ENCODE peak calls at places on chromosomes 13 and 19, in four cellular contexts. N is heart left ventricle, T is right lobe of liver, P is gastrocnemius medialis. W is an unnamed sample.
A peak's percentile ranks its signal among the peaks of the same experiment; 100 is the strongest.

GRCh38 chr13:50326746-50327145 is 311.5 kb downstream of the KCNRG start:
- ATAC-seq in P (no peak), N (no peak), T (no peak), W (no peak)

GRCh38 chr19:15287496-15287895 is 44.8 kb downstream of the BRD4 start:
- ATAC-seq in T (no peak), P (no peak), N (no peak), W (no peak)

GRCh38 chr19:54439174-54439851 is 9.7 kb upstream of the LENG8 start:
- ATAC-seq in T (peak; percentile 33), P (no peak), N (peak; percentile 55), W (no peak)

GRCh38 chr13:30832845-30833332 is 73.2 kb upstream of the MEDAG start:
- ATAC-seq in N (peak; percentile 28), T (peak; percentile 33), P (no peak), W (no peak)

GRCh38 chr13:99542788-99543406 is 41.6 kb downstream of the TM9SF2 start:
- ATAC-seq in T (peak; percentile 64), P (no peak), N (peak; percentile 65), W (no peak)

GRCh38 chr13:110430391-110431338 is 123.6 kb downstream of the COL4A2 start:
- ATAC-seq in P (no peak), T (no peak), N (no peak), W (no peak)

GRCh38 chr19:18013621-18014111 is 5.7 kb downstream of the ARRDC2 start:
- ATAC-seq in P (peak; percentile 4), N (peak; percentile 49), T (peak; percentile 78), W (no peak)

GRCh38 chr13:23751195-23751594 is 138.0 kb downstream of the MIPEP start:
- ATAC-seq in P (no peak), N (no peak), T (no peak), W (no peak)

GRCh38 chr19:1967087-1967608 is 26.2 kb downstream of the CSNK1G2 start:
- ATAC-seq in P (no peak), T (no peak), N (no peak), W (no peak)

GRCh38 chr19:50652722-50653121 is 3.5 kb downstream of the C19orf81 start:
- ATAC-seq in N (no peak), T (no peak), P (no peak), W (no peak)

GRCh38 chr13:107678075-107678689 is 537.2 kb downstream of the LIG4 start:
- ATAC-seq in N (no peak), P (no peak), T (no peak), W (no peak)

GRCh38 chr19:10921909-10922637 is 6.4 kb downstream of the YIPF2 start:
- ATAC-seq in P (no peak), T (no peak), N (no peak), W (no peak)

GRCh38 chr13:112042496-112042895 is 24.5 kb upstream of the SOX1 start:
- ATAC-seq in T (no peak), N (no peak), P (no peak), W (no peak)

GRCh38 chr19:5143471-5144411 is 174.8 kb downstream of the KDM4B start:
- ATAC-seq in T (no peak), N (peak; percentile 34), P (no peak), W (no peak)

GRCh38 chr19:51986309-51987291 is at the start of gene ZNF350:
- ATAC-seq in P (peak; percentile 100), N (peak; percentile 100), T (peak; percentile 99), W (peak; percentile 98)
- TF ChIP-seq POLR2A in P (peak; percentile 21), N (no peak), T (peak; percentile 26), W (no peak)

DNA sequence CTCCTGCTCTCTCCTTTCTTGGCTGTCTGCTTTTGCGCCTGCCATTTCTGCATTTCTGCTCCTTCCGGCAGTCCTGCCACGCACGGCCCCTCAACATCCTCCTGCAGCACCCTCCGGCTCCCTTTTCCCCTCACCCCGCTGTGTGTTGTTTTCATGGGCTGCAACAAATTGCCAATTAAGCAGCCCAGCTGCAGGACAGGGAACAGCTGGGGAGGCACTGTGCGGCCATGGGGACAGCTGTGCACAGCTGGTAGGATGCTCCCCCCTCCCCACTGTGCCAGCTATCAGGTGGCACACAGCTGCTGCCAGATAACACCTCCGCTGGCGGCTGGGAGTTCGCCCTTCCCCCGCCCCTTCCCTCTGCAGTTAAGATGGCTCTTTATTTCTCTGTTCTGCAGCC is 25.4 kb downstream of the LYL1 start:
- ATAC-seq in N (no peak), P (no peak), T (no peak), W (no peak)
- H3K4me1 ChIP-seq in N (peaks cover 5% of the 10 kb centered on the region), P (peaks cover 54% of the 10 kb centered on the region), T (no peaks in the 10 kb centered on the region), W (peaks cover 92% of the 10 kb centered on the region)

DNA sequence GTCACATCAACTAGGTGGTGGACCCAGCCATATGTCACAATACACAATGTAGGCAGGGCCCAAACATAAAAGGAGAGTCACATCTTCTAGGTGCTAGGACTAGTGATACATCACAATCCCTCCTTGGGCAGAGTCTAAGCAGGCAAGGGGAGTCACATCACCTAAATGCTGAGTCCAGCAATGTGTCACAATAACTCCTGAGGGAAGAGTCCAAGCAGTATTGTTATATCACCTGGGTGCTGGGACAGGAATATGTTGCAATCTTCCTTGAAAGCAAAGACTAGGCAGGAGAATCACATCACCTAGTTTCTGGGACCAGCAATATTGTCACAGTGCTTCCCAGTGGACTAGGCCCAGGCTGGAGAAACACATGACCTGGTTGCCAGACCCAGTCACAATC is 29.4 kb upstream of the ZNF729 start:
- ATAC-seq in P (no peak), N (no peak), T (no peak), W (no peak)
- H3K9me3 ChIP-seq in P (no peaks in the 10 kb centered on the region), N (peaks cover 3% of the 10 kb centered on the region), T (no peaks in the 10 kb centered on the region), W (no peaks in the 10 kb centered on the region)

DNA sequence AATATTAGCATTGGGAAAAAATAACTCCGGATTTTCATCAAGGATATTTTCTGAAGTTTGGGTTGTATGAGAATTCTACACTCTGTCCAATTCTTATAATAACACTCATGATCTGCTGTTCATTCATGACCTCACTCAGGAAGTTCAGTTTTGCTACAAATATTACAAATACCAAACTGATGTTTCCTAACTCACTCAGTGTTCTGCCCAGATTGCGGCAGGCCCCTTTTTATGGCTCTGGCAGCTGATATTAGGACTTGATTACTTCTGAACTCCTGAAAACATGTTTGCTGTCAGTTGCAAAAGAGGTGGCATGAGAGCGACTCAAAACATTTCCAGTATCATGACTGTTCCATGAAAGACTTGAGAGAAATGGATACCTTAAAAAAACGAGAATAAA is 188.0 kb downstream of the RGCC start:
- ATAC-seq in P (peak; percentile 81), N (peak; percentile 61), T (peak; percentile 91), W (peak; percentile 91)
- TF ChIP-seq POLR2A in P (no peak), N (no peak), T (peak; percentile 27), W (no peak)

GRCh38 chr19:13014101-13014920 is 19.0 kb downstream of the NFIX start:
- ATAC-seq in T (no peak), N (no peak), P (no peak), W (no peak)

GRCh38 chr19:13013649-13014048 is 18.4 kb downstream of the NFIX start:
- ATAC-seq in T (no peak), N (no peak), P (no peak), W (no peak)

GRCh38 chr19:13012390-13012689 is 17.1 kb downstream of the NFIX start:
- ATAC-seq in N (no peak), P (no peak), T (no peak), W (no peak)

GRCh38 chr19:13011653-13012389 is 16.5 kb downstream of the NFIX start:
- ATAC-seq in P (no peak), N (no peak), T (no peak), W (no peak)

GRCh38 chr19:13012690-13013608 is 17.7 kb downstream of the NFIX start:
- ATAC-seq in N (peak; percentile 43), P (peak; percentile 74), T (peak; percentile 73), W (peak; percentile 61)
- H3K4me1 ChIP-seq in N (peaks cover 4% of the 10 kb centered on the region), P (peaks cover 79% of the 10 kb centered on the region), T (no peaks in the 10 kb centered on the region), W (peaks cover 7% of the 10 kb centered on the region)

DNA sequence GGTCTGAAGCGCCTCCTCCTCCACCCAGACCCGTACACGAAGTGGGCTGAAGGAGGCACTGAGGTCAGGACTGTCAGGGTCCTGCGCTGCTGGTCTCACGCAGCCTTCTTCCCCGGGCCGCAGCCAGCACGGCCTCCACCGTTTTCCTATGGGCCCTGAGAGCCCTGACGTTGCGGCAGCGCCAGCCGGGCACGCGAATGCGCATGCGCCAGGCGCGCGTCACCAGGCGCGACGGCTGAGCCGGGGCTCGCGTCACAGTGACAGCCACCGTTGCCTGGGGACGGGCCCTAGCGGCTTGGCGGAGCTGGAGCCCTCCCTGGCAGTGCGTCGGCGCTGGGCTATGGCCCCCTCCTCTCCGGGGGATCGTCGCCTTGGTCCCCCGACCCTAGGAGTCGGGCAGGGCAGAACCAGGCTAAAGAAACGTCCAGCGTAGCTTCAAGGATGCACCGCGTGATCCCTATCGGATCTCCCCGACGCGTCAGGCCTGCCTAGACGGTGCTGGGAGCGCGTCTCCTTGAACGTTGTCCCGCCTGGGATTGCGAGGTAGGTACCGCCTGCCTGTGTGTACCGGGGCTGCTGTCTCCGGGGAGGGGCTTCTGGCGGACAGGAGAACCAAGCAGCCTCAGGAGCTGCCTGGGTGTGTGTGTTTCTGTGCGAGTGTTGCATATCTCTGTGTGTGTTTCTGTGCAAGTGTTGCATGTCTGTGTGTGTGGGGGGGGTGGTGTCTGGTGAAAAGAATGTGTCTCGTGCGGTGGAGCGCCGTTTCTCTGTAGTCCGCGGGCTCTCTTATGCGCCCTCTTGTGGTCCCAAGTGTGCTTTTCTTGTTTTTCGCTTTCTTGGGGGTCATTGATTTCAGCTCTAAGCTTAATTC is 43.2 kb downstream of the ZNF571 start:
- ATAC-seq in P (no peak), T (peak; percentile 18), N (peak; percentile 85), W (no peak)
- H3K9me3 ChIP-seq in P (peaks cover 9% of the 10 kb centered on the region), T (no peaks in the 10 kb centered on the region), N (peaks cover under 1% of the 10 kb centered on the region), W (peaks cover 12% of the 10 kb centered on the region)

GRCh38 chr19:19465436-19466070 is 49.8 kb downstream of the TSSK6 start:
- ATAC-seq in T (no peak), P (no peak), N (no peak), W (no peak)
- TF ChIP-seq POLR2A in T (no peak), P (no peak), N (no peak), W (no peak)